ENCODE peak calls at places on chromosome 14, in five cellular contexts. N is A549, X is tibial nerve, W is GM12878, T is stomach. H is an unnamed sample.

GRCh38 chr14:101502761-101503392 is 58.4 kb upstream of the DIO3 start:
- DNase-seq in N (no peak), W (no peak), X (no peak), T (peak), H (peak)

GRCh38 chr14:59435987-59436386 is 29.2 kb downstream of the GPR135 start:
- DNase-seq in X (no peak), W (no peak), T (no peak), N (no peak), H (no peak)

GRCh38 chr14:68938515-68939423 is 40.3 kb downstream of the ACTN1 start:
- DNase-seq in T (peak), W (no peak), X (no peak), N (peak), H (no peak)

GRCh38 chr14:102592969-102593840 is 756 bp downstream of the RCOR1 start:
- DNase-seq in T (peak), X (peak), N (peak), W (no peak), H (peak)

GRCh38 chr14:104143521-104144452 is 5.4 kb downstream of the KIF26A start:
- DNase-seq in N (no peak), T (peak), W (no peak), X (no peak), H (no peak)

GRCh38 chr14:55129428-55130193 is 559 bp downstream of the LGALS3 start:
- DNase-seq in N (peak), T (peak), X (peak), W (no peak), H (peak)

GRCh38 chr14:51139221-51139681 is 44.3 kb upstream of the TRIM9 start:
- DNase-seq in T (no peak), W (no peak), X (no peak), N (no peak), H (no peak)

GRCh38 chr14:95834491-95834890 is 42.1 kb upstream of the TUNAR start:
- DNase-seq in W (no peak), N (no peak), T (no peak), X (no peak), H (no peak)

GRCh38 chr14:38297681-38298080 is 41.8 kb upstream of the CLEC14A start:
- DNase-seq in W (no peak), T (no peak), X (no peak), N (no peak), H (no peak)

GRCh38 chr14:63362305-63362914 is 43.7 kb upstream of the GPHB5 start:
- DNase-seq in T (no peak), N (no peak), X (no peak), W (no peak), H (no peak)

GRCh38 chr14:49961270-49962222 is 68.7 kb downstream of the ARF6 start:
- DNase-seq in W (no peak), X (no peak), N (no peak), T (no peak), H (no peak)

GRCh38 chr14:24639270-24639669 is 5.3 kb upstream of the GZMB start:
- DNase-seq in N (no peak), W (no peak), T (no peak), X (no peak), H (no peak)

GRCh38 chr14:70289138-70289537 is 70.3 kb downstream of the COX16 start:
- DNase-seq in W (peak), N (no peak), T (no peak), X (no peak), H (no peak)

GRCh38 chr14:102545461-102546265 is 36.1 kb upstream of the ANKRD9 start:
- DNase-seq in T (no peak), X (no peak), N (no peak), W (no peak), H (no peak)

GRCh38 chr14:93089501-93090269 is 26.0 kb downstream of the ITPK1 start:
- DNase-seq in X (no peak), T (no peak), W (no peak), N (no peak), H (no peak)

GRCh38 chr14:68139466-68140110 is 320.0 kb downstream of the RAD51B start:
- DNase-seq in X (no peak), T (no peak), W (no peak), N (no peak), H (no peak)

GRCh38 chr14:71703477-71703876 is 228.8 kb upstream of the RGS6 start:
- DNase-seq in T (no peak), W (no peak), N (no peak), X (no peak), H (no peak)

GRCh38 chr14:21244546-21244945 is 24.7 kb downstream of the HNRNPC start:
- DNase-seq in T (no peak), N (no peak), W (no peak), X (no peak), H (no peak)

GRCh38 chr14:53840444-53840843 is 116.2 kb downstream of the BMP4 start:
- DNase-seq in N (peak), X (no peak), T (no peak), W (no peak), H (no peak)

GRCh38 chr14:65137648-65138317 is 35.5 kb upstream of the MAX start:
- DNase-seq in W (no peak), N (no peak), T (no peak), X (no peak), H (no peak)

GRCh38 chr14:86944434-86944833 is 1048.5 kb downstream of the GALC start:
- DNase-seq in W (no peak), N (no peak), X (no peak), T (no peak), H (no peak)

GRCh38 chr14:38302034-38302433 is 46.1 kb upstream of the CLEC14A start:
- DNase-seq in X (no peak), N (no peak), W (no peak), T (no peak), H (no peak)

GRCh38 chr14:102949801-102950451 is 27.5 kb downstream of the AMN start:
- DNase-seq in N (no peak), X (no peak), W (no peak), T (peak), H (no peak)

GRCh38 chr14:65704850-65705249 is 292.3 kb downstream of the FUT8 start:
- DNase-seq in N (no peak), T (no peak), W (no peak), X (no peak), H (no peak)

GRCh38 chr14:102951799-102952198 is 29.3 kb downstream of the AMN start:
- DNase-seq in W (no peak), N (no peak), X (no peak), T (no peak), H (no peak)

GRCh38 chr14:25833341-25834121 is 764.3 kb downstream of the NOVA1 start:
- DNase-seq in T (peak), W (no peak), X (no peak), N (peak), H (no peak)

GRCh38 chr14:55705651-55706340 is 125.8 kb downstream of the KTN1 start:
- DNase-seq in W (no peak), T (peak), N (peak), X (no peak), H (no peak)

GRCh38 chr14:29926701-29927595 is 699 bp downstream of the PRKD1 start:
- DNase-seq in T (peak), N (peak), W (no peak), X (peak), H (peak)

GRCh38 chr14:34539407-34540180 is at the start of gene EAPP:
- DNase-seq in X (peak), W (peak), T (peak), N (peak), H (peak)

GRCh38 chr14:36028218-36028617 is 148.3 kb downstream of the PTCSC3 start:
- DNase-seq in X (no peak), N (peak), T (no peak), W (no peak), H (no peak)

GRCh38 chr14:97277711-97278110 is 480.5 kb downstream of the VRK1 start:
- DNase-seq in X (no peak), N (no peak), T (no peak), W (no peak), H (no peak)

GRCh38 chr14:64118892-64119291 is 175.3 kb downstream of the ESR2 start:
- DNase-seq in T (no peak), X (no peak), W (no peak), N (no peak), H (no peak)

GRCh38 chr14:70660967-70661871 is 19.5 kb downstream of the TTC9 start:
- DNase-seq in T (peak), N (no peak), X (no peak), W (peak), H (no peak)

DNA sequence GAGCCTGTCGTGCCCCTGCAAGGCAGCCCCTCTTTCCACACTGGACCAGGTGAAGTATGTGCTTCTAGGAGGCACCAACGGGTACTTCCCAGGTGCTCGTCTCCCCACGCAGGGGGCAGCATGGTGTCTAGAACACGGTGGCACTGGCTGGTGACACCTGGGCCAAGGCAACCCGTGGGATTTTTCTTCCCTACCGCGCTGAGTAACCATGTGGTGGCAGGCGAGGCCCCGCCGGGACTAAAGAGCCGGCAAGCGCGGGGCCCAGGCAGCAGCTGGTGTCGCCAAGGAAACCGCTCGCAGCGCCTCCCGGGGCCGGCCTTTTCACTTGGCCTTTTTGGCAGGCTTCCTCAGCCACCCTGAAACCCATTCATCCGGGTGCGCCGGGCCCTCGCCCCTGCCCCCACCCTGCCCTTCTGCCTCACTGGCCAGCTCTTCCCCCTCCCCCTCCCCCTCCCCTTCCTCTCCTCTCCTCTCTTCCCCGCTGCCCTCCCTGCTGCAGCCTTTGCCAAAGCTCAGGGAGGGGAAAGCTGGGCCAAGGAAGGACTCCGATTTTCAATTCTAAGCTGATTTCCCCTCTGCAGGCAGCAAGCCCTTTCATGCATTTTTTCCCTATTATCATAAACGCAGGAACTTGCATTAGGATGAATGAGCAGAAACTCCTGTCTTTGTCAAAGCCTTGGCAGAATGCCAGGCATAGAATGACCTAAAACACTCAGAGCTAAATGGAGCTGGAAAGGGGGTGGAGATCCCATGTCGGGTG is 81.2 kb downstream of the IRF2BPL start:
- DNase-seq in N (peak), X (peak), T (peak), W (peak), H (peak)
- TF ChIP-seq EP300 in N (peak), X (no peak), T (no peak), W (no peak), H (no peak)

GRCh38 chr14:37172024-37172869 is at the start of gene SLC25A21:
- DNase-seq in T (peak), N (peak), W (no peak), X (peak), H (peak)
- TF ChIP-seq POLR2A in T (no peak), N (peak), W (no peak), X (peak), H (peak)

GRCh38 chr14:91360490-91361235 is 57.0 kb downstream of the CCDC88C start:
- DNase-seq in T (no peak), N (no peak), X (no peak), W (no peak), H (no peak)

GRCh38 chr14:91358654-91359210 is 58.9 kb downstream of the CCDC88C start:
- DNase-seq in T (no peak), W (no peak), X (no peak), N (no peak), H (no peak)

GRCh38 chr14:91364524-91365270 is 52.9 kb downstream of the CCDC88C start:
- DNase-seq in W (no peak), N (no peak), X (no peak), T (no peak), H (no peak)

GRCh38 chr14:91363776-91364523 is 53.7 kb downstream of the CCDC88C start:
- DNase-seq in N (no peak), T (no peak), W (peak), X (no peak), H (no peak)

DNA sequence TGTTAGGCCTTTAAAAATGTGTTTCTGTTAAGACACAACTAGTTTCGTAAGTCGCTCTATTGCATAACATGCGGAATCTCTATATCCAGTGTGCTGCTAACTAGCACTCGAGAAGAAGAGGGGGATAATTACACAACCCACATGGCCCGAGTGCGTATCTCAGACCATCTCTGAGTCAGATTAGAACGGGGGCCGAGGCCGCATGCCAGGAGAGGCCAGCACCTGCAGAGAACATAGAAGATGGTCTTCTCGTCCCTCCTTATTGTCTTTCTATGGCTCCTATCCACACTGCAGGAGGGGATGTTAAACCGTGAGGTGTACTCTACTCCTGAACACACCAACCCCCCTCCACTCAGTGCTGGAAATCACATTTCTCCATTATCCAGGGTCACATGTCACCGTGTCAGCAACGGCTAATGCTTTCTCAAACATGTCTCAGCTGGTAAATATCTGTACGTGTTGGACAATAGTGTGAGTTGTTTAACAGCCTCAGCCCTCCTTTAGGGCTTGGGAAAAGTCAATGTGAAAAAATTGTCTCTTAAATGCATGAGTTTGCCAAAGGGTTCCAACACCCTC is 56.3 kb downstream of the CCDC88C start:
- DNase-seq in W (no peak), T (no peak), X (peak), N (no peak), H (no peak)
- TF ChIP-seq EP300 in W (no peak), T (no peak), X (no peak), N (no peak), H (no peak)

GRCh38 chr14:76599141-76599540 is 162.1 kb upstream of the VASH1 start:
- DNase-seq in W (no peak), N (no peak), T (no peak), X (no peak), H (no peak)

GRCh38 chr14:76597387-76597786 is 163.9 kb upstream of the VASH1 start:
- DNase-seq in W (no peak), T (no peak), X (no peak), N (no peak), H (no peak)

GRCh38 chr14:76599556-76599955 is 161.7 kb upstream of the VASH1 start:
- DNase-seq in W (no peak), N (no peak), X (no peak), T (no peak), H (no peak)

GRCh38 chr14:76591270-76591669 is 170.0 kb upstream of the VASH1 start:
- DNase-seq in N (no peak), T (no peak), X (no peak), W (no peak), H (no peak)

DNA sequence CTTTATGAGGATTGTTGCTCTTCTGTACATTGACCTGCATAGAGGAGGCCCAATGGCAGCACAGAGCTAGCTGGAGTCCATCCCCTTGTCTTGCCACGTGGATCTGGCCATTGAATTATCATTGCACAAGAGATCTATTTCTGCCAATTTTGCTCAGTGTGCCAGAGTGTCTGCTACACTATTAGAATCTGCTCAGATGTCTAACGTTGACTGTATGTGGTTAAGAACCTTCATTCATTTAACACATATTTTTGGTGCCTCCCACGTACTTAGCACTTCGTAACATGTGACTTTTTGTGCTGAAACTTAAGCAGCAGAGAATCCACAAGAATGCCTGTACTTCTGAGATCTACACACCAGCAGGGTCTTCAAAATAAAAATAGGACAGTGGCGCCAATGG is 166.0 kb upstream of the VASH1 start:
- DNase-seq in W (no peak), T (no peak), X (no peak), N (no peak), H (no peak)
- TF ChIP-seq POLR2A in W (no peak), T (no peak), X (no peak), N (no peak), H (no peak)

GRCh38 chr14:89379891-89380820 is 36.9 kb downstream of the FOXN3 start:
- DNase-seq in N (no peak), W (no peak), X (no peak), T (no peak), H (no peak)
- TF ChIP-seq EP300 in N (no peak), W (no peak), X (no peak), T (no peak), H (no peak)